ENCODE peak calls at places on chromosomes 4 and X, in four cellular contexts. C, G, J and U are unnamed samples.

GRCh38 chr4:79232555-79232954 is 93.3 kb downstream of the NAA11 start:
- DNase-seq in C (no peak), G (no peak), J (no peak), U (no peak)

GRCh38 chr4:141215030-141215429 is 5.7 kb upstream of the ZNF330 start:
- DNase-seq in C (no peak), G (no peak), J (no peak), U (no peak)

GRCh38 chrX:28177202-28177601 is 196.0 kb upstream of the DCAF8L1 start:
- DNase-seq in C (no peak), G (no peak), J (no peak), U (no peak)

GRCh38 chr4:8494983-8495548 is 54.5 kb downstream of the TRMT44 start:
- DNase-seq in C (no peak), G (no peak), J (no peak), U (no peak)

GRCh38 chr4:21769404-21770147 is 179.0 kb downstream of the KCNIP4 start:
- DNase-seq in C (no peak), G (peak; percentile 45), J (no peak), U (no peak)

GRCh38 chr4:109406337-109406931 is 27.2 kb upstream of the SEC24B start:
- DNase-seq in C (no peak), G (peak; percentile 32), J (peak; percentile 34), U (no peak)

GRCh38 chr4:16641971-16642370 is 256.5 kb downstream of the LDB2 start:
- DNase-seq in C (no peak), G (no peak), J (no peak), U (no peak)

GRCh38 chr4:151331276-151332042 is 6.1 kb upstream of the SH3D19 start:
- DNase-seq in C (no peak), G (no peak), J (no peak), U (no peak)

GRCh38 chrX:70052895-70053615 is 3.3 kb upstream of the AWAT2 start:
- DNase-seq in C (no peak), G (no peak), J (no peak), U (no peak)

GRCh38 chrX:83845397-83845796 is 15.5 kb upstream of the CYLC1 start:
- DNase-seq in C (no peak), G (peak; percentile 13), J (no peak), U (no peak)

GRCh38 chr4:107548211-107548905 is 171.7 kb downstream of the PAPSS1 start:
- DNase-seq in C (no peak), G (no peak), J (peak; percentile 13), U (no peak)

GRCh38 chrX:40063555-40063954 is 34.2 kb downstream of the BCOR start:
- DNase-seq in C (no peak), G (no peak), J (no peak), U (no peak)